ENCODE peak calls at places on chromosomes 2 and 18, in ten cellular contexts. S is PC-3; J is uterus; U is transverse colon; G is OCI-LY7; V is CD8-positive, alpha-beta memory T cell; F is lower lobe of right lung; N is effector memory CD4-positive, alpha-beta T cell; T is mammary epithelial cell; E is heart right ventricle. R is an unnamed sample.

GRCh38 chr2:34656632-34657031 is 1057.5 kb upstream of the FAM98A start:
- DNase-seq in E (no peak), V (no peak), T (no peak), N (no peak), U (no peak), F (no peak), G (no peak), J (no peak), S (no peak), R (no peak)

GRCh38 chr2:64698668-64699444 is 45.1 kb upstream of the SERTAD2 start:
- DNase-seq in N (no peak), V (no peak), J (no peak), E (no peak), G (no peak), U (no peak), T (peak; percentile 80), S (peak; percentile 92), F (no peak), R (no peak)

GRCh38 chr18:13613099-13613498 is 113.3 kb downstream of the FAM210A start:
- DNase-seq in J (no peak), E (no peak), F (no peak), N (no peak), U (no peak), V (no peak), G (peak; percentile 24), S (no peak), T (no peak), R (no peak)

GRCh38 chr2:144999040-144999875 is 479.3 kb upstream of the ZEB2 start:
- DNase-seq in N (no peak), F (no peak), S (no peak), V (no peak), E (peak; percentile 57), J (peak; percentile 47), U (no peak), G (peak; percentile 18), T (no peak), R (peak; percentile 65)

GRCh38 chr18:67608909-67609308 is 92.4 kb upstream of the DSEL start:
- DNase-seq in E (no peak), U (no peak), G (no peak), T (peak; percentile 10), F (no peak), N (no peak), J (no peak), V (no peak), S (peak; percentile 14), R (no peak)

GRCh38 chr2:133077259-133077822 is 407.3 kb upstream of the LYPD1 start:
- DNase-seq in G (no peak), T (no peak), E (peak; percentile 19), F (no peak), V (no peak), S (no peak), U (no peak), J (no peak), N (no peak), R (no peak)

GRCh38 chr18:75247601-75248421 is 37.2 kb downstream of the TSHZ1 start:
- DNase-seq in J (no peak), S (peak; percentile 15), F (no peak), G (no peak), U (no peak), T (peak; percentile 54), V (no peak), N (no peak), E (peak; percentile 20), R (no peak)

GRCh38 chr2:173205375-173205774 is 129.7 kb downstream of the MAP3K20 start:
- DNase-seq in N (no peak), U (peak; percentile 56), T (no peak), E (peak; percentile 84), F (peak; percentile 48), V (no peak), J (peak; percentile 92), G (no peak), S (no peak), R (peak; percentile 89)

GRCh38 chr2:240225116-240225515 is 84.7 kb upstream of the OTOS start:
- DNase-seq in S (no peak), V (no peak), J (no peak), G (no peak), F (no peak), E (peak; percentile 1), T (no peak), N (no peak), U (no peak), R (no peak)

GRCh38 chr2:79833235-79833878 is 320.5 kb downstream of the CTNNA2 start:
- DNase-seq in S (no peak), J (no peak), F (no peak), E (no peak), U (no peak), N (no peak), T (no peak), V (no peak), G (no peak), R (no peak)

GRCh38 chr2:113202305-113203216 is 28.8 kb downstream of the PSD4 start:
- DNase-seq in T (no peak), V (no peak), N (no peak), U (no peak), J (no peak), G (peak; percentile 58), E (no peak), S (no peak), F (no peak), R (no peak)

GRCh38 chr2:3637692-3638455 is 20.1 kb upstream of the ALLC start:
- DNase-seq in S (no peak), J (no peak), V (no peak), E (peak; percentile 2), N (no peak), T (no peak), G (no peak), F (no peak), U (no peak), R (no peak)

GRCh38 chr18:74963820-74964446 is 245.0 kb downstream of the PTGR3 start:
- DNase-seq in N (no peak), E (peak; percentile 61), V (no peak), J (no peak), U (peak; percentile 24), G (peak; percentile 26), T (peak; percentile 31), S (peak; percentile 63), F (peak; percentile 59), R (no peak)

GRCh38 chr2:109637749-109638570 is 23.8 kb downstream of the SOWAHC start:
- DNase-seq in J (no peak), N (no peak), E (no peak), U (no peak), T (no peak), S (peak; percentile 53), V (no peak), F (no peak), G (no peak), R (no peak)

GRCh38 chr2:207683879-207684627 is 27.4 kb upstream of the CCNYL1 start:
- DNase-seq in J (no peak), S (peak; percentile 96), U (peak; percentile 48), T (peak; percentile 60), E (no peak), N (no peak), G (no peak), F (no peak), V (no peak), R (no peak)

GRCh38 chr2:210502997-210503621 is 26.6 kb upstream of the LANCL1 start:
- DNase-seq in N (peak; percentile 6), F (no peak), U (peak; percentile 48), E (peak; percentile 6), T (peak; percentile 49), S (peak; percentile 72), V (no peak), G (peak; percentile 48), J (no peak), R (peak; percentile 63)

DNA sequence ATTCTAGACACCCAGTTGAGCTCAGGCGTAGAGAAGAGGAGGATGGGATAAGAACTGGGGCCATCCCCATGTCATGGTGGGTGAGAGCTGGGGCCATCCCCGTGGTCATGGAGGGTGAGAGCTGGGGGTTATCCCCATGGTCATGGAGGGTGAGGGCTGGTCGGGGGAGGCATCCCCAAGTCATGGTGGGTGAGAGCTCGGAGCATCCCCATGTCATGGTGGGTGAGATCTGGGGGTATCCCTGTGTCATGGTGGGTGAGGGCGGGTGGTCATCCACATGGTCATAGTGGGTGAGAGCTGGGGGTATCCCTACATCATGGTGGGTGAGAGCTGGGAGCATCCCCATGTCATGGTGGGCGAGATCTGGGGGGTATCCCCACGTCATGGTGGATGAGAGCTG is 52.5 kb downstream of the IL1RL2 start:
- DNase-seq in F (no peak), T (no peak), E (no peak), G (no peak), J (no peak), S (no peak), V (no peak), N (no peak), U (no peak), R (no peak)
- H3K4me1 ChIP-seq in F (peaks cover 20% of the 10 kb centered on the region), T (peaks cover 20% of the 10 kb centered on the region), E (peaks cover 34% of the 10 kb centered on the region), G (peaks cover 5% of the 10 kb centered on the region), J (no peaks in the 10 kb centered on the region), S (peaks cover 19% of the 10 kb centered on the region), V (peaks cover 9% of the 10 kb centered on the region), N (peaks cover 3% of the 10 kb centered on the region), U (no peaks in the 10 kb centered on the region), R (no peaks in the 10 kb centered on the region)

DNA sequence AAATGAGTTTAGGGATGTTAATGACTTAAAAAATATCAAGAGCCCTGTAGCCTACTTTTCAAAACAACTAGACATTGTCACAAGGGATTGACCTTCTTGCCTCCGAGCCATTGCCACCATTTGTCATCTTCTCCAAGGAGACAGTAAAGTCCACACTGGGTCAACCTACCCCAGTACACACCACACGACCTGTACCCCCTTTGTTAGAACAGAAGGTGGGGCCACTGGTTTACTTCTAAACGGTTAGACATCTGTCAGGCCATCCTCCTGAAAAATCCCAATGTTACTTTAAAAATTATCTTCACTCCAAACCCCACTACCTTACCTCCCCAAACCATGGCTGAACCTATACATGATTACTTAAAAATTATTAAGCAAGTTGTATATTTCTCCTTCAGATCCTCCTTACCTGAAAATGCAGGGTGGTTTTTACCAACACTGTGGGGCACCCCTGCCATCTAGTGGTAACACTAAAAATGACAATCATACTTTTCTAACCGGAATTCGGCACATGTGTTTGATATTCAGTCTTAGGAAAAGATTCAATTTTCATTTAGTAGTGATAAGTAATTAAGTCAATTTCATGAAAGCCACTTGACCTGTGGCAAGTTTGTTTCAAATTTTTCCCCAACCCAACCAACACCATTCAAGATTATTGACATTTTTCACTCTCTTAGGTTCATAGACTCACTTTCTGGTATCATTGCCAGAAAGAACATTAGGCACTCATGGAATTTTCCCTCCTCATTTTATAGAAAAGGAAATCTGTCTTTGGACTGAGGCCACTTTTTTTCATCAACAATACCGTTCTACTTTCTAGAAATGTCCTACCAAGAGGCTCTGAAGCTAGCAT is 265.3 kb upstream of the PKDCC start:
- DNase-seq in T (peak; percentile 20), N (peak; percentile 2), J (peak; percentile 22), V (peak; percentile 5), U (peak; percentile 10), S (peak; percentile 69), F (no peak), E (peak; percentile 16), G (peak; percentile 39), R (no peak)
- H3K4me3 ChIP-seq in T (no peak overlapping the region), N (no peak overlapping the region), J (no peak overlapping the region), V (no peak overlapping the region), U (no peak overlapping the region), S (no peak overlapping the region), F (no peak overlapping the region), E (no peak overlapping the region), G (no peak overlapping the region), R (no peak overlapping the region)

GRCh38 chr2:238863749-238864206 is 15.9 kb downstream of the TWIST2 start:
- DNase-seq in G (no peak), U (no peak), N (no peak), T (no peak), V (no peak), J (no peak), S (no peak), E (no peak), F (no peak), R (peak; percentile 47)
- H3K4me1 ChIP-seq in G (no peaks in the 10 kb centered on the region), U (peaks cover 31% of the 10 kb centered on the region), N (no peaks in the 10 kb centered on the region), T (peaks cover 31% of the 10 kb centered on the region), V (no peaks in the 10 kb centered on the region), J (peaks cover 30% of the 10 kb centered on the region), S (peaks cover 31% of the 10 kb centered on the region), E (peaks cover 10% of the 10 kb centered on the region), F (peaks cover 53% of the 10 kb centered on the region), R (peaks cover 29% of the 10 kb centered on the region)

GRCh38 chr2:10814142-10814541 is 1.6 kb upstream of the PDIA6 start:
- DNase-seq in U (no peak), E (no peak), F (no peak), N (no peak), G (no peak), J (no peak), T (no peak), V (no peak), S (no peak), R (no peak)
- H3K4me3 ChIP-seq in U (no peak overlapping the region), E (no peak overlapping the region), F (no peak overlapping the region), N (no peak overlapping the region), G (no peak overlapping the region), J (no peak overlapping the region), T (no peak overlapping the region), V (no peak overlapping the region), S (no peak overlapping the region), R (no peak overlapping the region)